ENCODE peak calls at places on chromosomes 11 and 22, in five cellular contexts. One of them, this sample, is unnamed.
A peak's percentile ranks its signal among the peaks of the same experiment; 100 is the strongest.

GRCh38 chr11:46711288-46711687 is 7.7 kb upstream of the F2 start:
- DNase-seq in body of pancreas: no peak
- DNase-seq in psoas muscle: no peak
- DNase-seq in spleen: no peak
- DNase-seq in cardiac fibroblast: peak; percentile 57
- DNase-seq in this sample: no peak

GRCh38 chr11:19869466-19869865 is 156.8 kb downstream of the NAV2 start:
- DNase-seq in body of pancreas: no peak
- DNase-seq in psoas muscle: no peak
- DNase-seq in spleen: no peak
- DNase-seq in cardiac fibroblast: no peak
- DNase-seq in this sample: no peak

GRCh38 chr11:62391642-62392425 is 27.0 kb upstream of the SCGB1A1 start:
- DNase-seq in body of pancreas: no peak
- DNase-seq in psoas muscle: no peak
- DNase-seq in spleen: peak; percentile 24
- DNase-seq in cardiac fibroblast: no peak
- DNase-seq in this sample: no peak

GRCh38 chr22:31575190-31575589 is 78.9 kb downstream of the SFI1 start:
- DNase-seq in body of pancreas: no peak
- DNase-seq in psoas muscle: no peak
- DNase-seq in spleen: no peak
- DNase-seq in cardiac fibroblast: no peak
- DNase-seq in this sample: no peak

GRCh38 chr11:19216709-19217374 is 15.1 kb upstream of the CSRP3 start:
- DNase-seq in body of pancreas: no peak
- DNase-seq in psoas muscle: no peak
- DNase-seq in spleen: no peak
- DNase-seq in cardiac fibroblast: peak; percentile 20
- DNase-seq in this sample: no peak

GRCh38 chr11:78231962-78232459 is 43.3 kb downstream of the USP35 start:
- DNase-seq in body of pancreas: no peak
- DNase-seq in psoas muscle: no peak
- DNase-seq in spleen: no peak
- DNase-seq in cardiac fibroblast: peak; percentile 17
- DNase-seq in this sample: no peak

GRCh38 chr11:1568451-1568911 is 3.6 kb downstream of the DUSP8 start:
- DNase-seq in body of pancreas: peak; percentile 55
- DNase-seq in psoas muscle: no peak
- DNase-seq in spleen: peak; percentile 81
- DNase-seq in cardiac fibroblast: no peak
- DNase-seq in this sample: no peak

GRCh38 chr22:46287873-46288751 is 8.6 kb upstream of the GTSE1 start:
- DNase-seq in body of pancreas: no peak
- DNase-seq in psoas muscle: peak; percentile 74
- DNase-seq in spleen: peak; percentile 95
- DNase-seq in cardiac fibroblast: no peak
- DNase-seq in this sample: no peak

GRCh38 chr11:208177-208916 is 839 bp downstream of the RIC8A start:
- DNase-seq in body of pancreas: peak; percentile 80
- DNase-seq in psoas muscle: peak; percentile 90
- DNase-seq in spleen: peak; percentile 97
- DNase-seq in cardiac fibroblast: peak; percentile 73
- DNase-seq in this sample: peak; percentile 80

GRCh38 chr11:120128392-120129172 is 9.3 kb downstream of the TRIM29 start:
- DNase-seq in body of pancreas: no peak
- DNase-seq in psoas muscle: peak; percentile 21
- DNase-seq in spleen: peak; percentile 62
- DNase-seq in cardiac fibroblast: peak; percentile 2
- DNase-seq in this sample: no peak

GRCh38 chr11:64206457-64207246 is at the start of gene FERMT3:
- DNase-seq in body of pancreas: no peak
- DNase-seq in psoas muscle: peak; percentile 77
- DNase-seq in spleen: peak; percentile 97
- DNase-seq in cardiac fibroblast: no peak
- DNase-seq in this sample: no peak
- TF ChIP-seq CTCF in body of pancreas: no peak
- TF ChIP-seq CTCF in psoas muscle: no peak
- TF ChIP-seq CTCF in spleen: no peak
- TF ChIP-seq CTCF in cardiac fibroblast: no peak
- TF ChIP-seq CTCF in this sample: no peak

GRCh38 chr22:30047364-30047738 is 32.9 kb upstream of the HORMAD2 start:
- DNase-seq in body of pancreas: no peak
- DNase-seq in psoas muscle: no peak
- DNase-seq in spleen: no peak
- DNase-seq in cardiac fibroblast: peak; percentile 17
- DNase-seq in this sample: peak; percentile 31
- TF ChIP-seq CTCF in body of pancreas: no peak
- TF ChIP-seq CTCF in psoas muscle: no peak
- TF ChIP-seq CTCF in spleen: no peak
- TF ChIP-seq CTCF in cardiac fibroblast: no peak
- TF ChIP-seq CTCF in this sample: no peak

GRCh38 chr11:36817336-36817965 is 219.4 kb upstream of the RAG2 start:
- DNase-seq in body of pancreas: no peak
- DNase-seq in psoas muscle: no peak
- DNase-seq in spleen: no peak
- DNase-seq in cardiac fibroblast: peak; percentile 6
- DNase-seq in this sample: no peak

GRCh38 chr11:36822829-36823228 is 224.8 kb upstream of the RAG2 start:
- DNase-seq in body of pancreas: no peak
- DNase-seq in psoas muscle: no peak
- DNase-seq in spleen: no peak
- DNase-seq in cardiac fibroblast: no peak
- DNase-seq in this sample: no peak

GRCh38 chr11:36818410-36818809 is 220.4 kb upstream of the RAG2 start:
- DNase-seq in body of pancreas: no peak
- DNase-seq in psoas muscle: no peak
- DNase-seq in spleen: no peak
- DNase-seq in cardiac fibroblast: no peak
- DNase-seq in this sample: no peak
- TF ChIP-seq CTCF in body of pancreas: no peak
- TF ChIP-seq CTCF in psoas muscle: no peak
- TF ChIP-seq CTCF in spleen: no peak
- TF ChIP-seq CTCF in cardiac fibroblast: no peak
- TF ChIP-seq CTCF in this sample: peak; percentile 65

GRCh38 chr11:15819679-15820286 is 536.6 kb downstream of the SOX6 start:
- DNase-seq in body of pancreas: peak; percentile 84
- DNase-seq in psoas muscle: peak; percentile 87
- DNase-seq in spleen: peak; percentile 88
- DNase-seq in cardiac fibroblast: peak; percentile 63
- DNase-seq in this sample: no peak
- TF ChIP-seq CTCF in body of pancreas: peak; percentile 67
- TF ChIP-seq CTCF in psoas muscle: peak; percentile 90
- TF ChIP-seq CTCF in spleen: no peak
- TF ChIP-seq CTCF in cardiac fibroblast: peak; percentile 95
- TF ChIP-seq CTCF in this sample: peak; percentile 89

GRCh38 chr11:74326665-74327064 is 15.2 kb upstream of the P4HA3 start:
- DNase-seq in body of pancreas: no peak
- DNase-seq in psoas muscle: no peak
- DNase-seq in spleen: no peak
- DNase-seq in cardiac fibroblast: no peak
- DNase-seq in this sample: no peak

GRCh38 chr11:74325649-74326645 is 14.5 kb upstream of the P4HA3 start:
- DNase-seq in body of pancreas: peak; percentile 93
- DNase-seq in psoas muscle: peak; percentile 94
- DNase-seq in spleen: no peak
- DNase-seq in cardiac fibroblast: peak; percentile 84
- DNase-seq in this sample: no peak

GRCh38 chr11:74322667-74323066 is 11.2 kb upstream of the P4HA3 start:
- DNase-seq in body of pancreas: peak; percentile 26
- DNase-seq in psoas muscle: peak; percentile 92
- DNase-seq in spleen: no peak
- DNase-seq in cardiac fibroblast: peak; percentile 48
- DNase-seq in this sample: no peak

GRCh38 chr11:74330065-74330858 is 18.8 kb upstream of the P4HA3 start:
- DNase-seq in body of pancreas: no peak
- DNase-seq in psoas muscle: no peak
- DNase-seq in spleen: no peak
- DNase-seq in cardiac fibroblast: peak; percentile 80
- DNase-seq in this sample: no peak

GRCh38 chr11:74327076-74327475 is 15.6 kb upstream of the P4HA3 start:
- DNase-seq in body of pancreas: no peak
- DNase-seq in psoas muscle: no peak
- DNase-seq in spleen: no peak
- DNase-seq in cardiac fibroblast: no peak
- DNase-seq in this sample: no peak
- TF ChIP-seq CTCF in body of pancreas: no peak
- TF ChIP-seq CTCF in psoas muscle: no peak
- TF ChIP-seq CTCF in spleen: no peak
- TF ChIP-seq CTCF in cardiac fibroblast: no peak
- TF ChIP-seq CTCF in this sample: no peak